ENCODE peak calls at places on chromosomes 2 and 18, in seven cellular contexts. F is H1, O is HepG2, W is K562, E is SK-N-SH, Z is HCT116, S is GM12878. G is an unnamed sample.

GRCh38 chr2:226797289-226797988 is 2.2 kb downstream of the IRS1 start:
- DNase-seq in F (no peak), O (no peak), W (no peak), E (peak), Z (no peak), S (no peak), G (no peak)

GRCh38 chr2:18848641-18849040 is 259.3 kb upstream of the NT5C1B start:
- DNase-seq in F (no peak), O (no peak), W (no peak), E (no peak), Z (no peak), S (no peak), G (no peak)

GRCh38 chr18:3104190-3105054 is 91.5 kb upstream of the LPIN2 start:
- DNase-seq in F (no peak), O (no peak), W (no peak), E (no peak), Z (no peak), S (no peak), G (no peak)

GRCh38 chr2:44549856-44550255 is 188.1 kb downstream of the CAMKMT start:
- DNase-seq in F (no peak), O (no peak), W (no peak), E (no peak), Z (no peak), S (no peak), G (no peak)

GRCh38 chr2:192571636-192572035 is 376.9 kb upstream of the TMEFF2 start:
- DNase-seq in F (no peak), O (no peak), W (no peak), E (no peak), Z (no peak), S (no peak), G (no peak)

GRCh38 chr2:105857076-105857740 is 112.5 kb downstream of the NCK2 start:
- DNase-seq in F (no peak), O (no peak), W (no peak), E (no peak), Z (no peak), S (no peak), G (no peak)

GRCh38 chr2:112534826-112535225 is 7.4 kb upstream of the POLR1B start:
- DNase-seq in F (no peak), O (no peak), W (no peak), E (no peak), Z (no peak), S (no peak), G (no peak)

GRCh38 chr2:108534577-108535379 is 508 bp downstream of the LIMS1 start:
- DNase-seq in F (no peak), O (peak), W (no peak), E (no peak), Z (no peak), S (no peak), G (peak)

GRCh38 chr2:138059967-138060635 is 95.8 kb downstream of the HNMT start:
- DNase-seq in F (no peak), O (peak), W (peak), E (peak), Z (no peak), S (no peak), G (no peak)

GRCh38 chr2:102975996-102976636 is 214.3 kb downstream of the TMEM182 start:
- DNase-seq in F (peak), O (peak), W (peak), E (peak), Z (peak), S (no peak), G (peak)

GRCh38 chr2:317501-318424 is 29.9 kb upstream of the ALKAL2 start:
- DNase-seq in F (no peak), O (no peak), W (no peak), E (no peak), Z (no peak), S (no peak), G (no peak)

GRCh38 chr18:61764381-61764780 is 128.4 kb downstream of the RNF152 start:
- DNase-seq in F (no peak), O (no peak), W (no peak), E (no peak), Z (no peak), S (peak), G (no peak)

GRCh38 chr2:73028841-73029240 is 42.7 kb downstream of the SFXN5 start:
- DNase-seq in F (no peak), O (no peak), W (no peak), E (no peak), Z (no peak), S (no peak), G (no peak)

GRCh38 chr2:188078544-188078943 is 213.1 kb upstream of the GULP1 start:
- DNase-seq in F (no peak), O (no peak), W (no peak), E (no peak), Z (no peak), S (peak), G (no peak)

GRCh38 chr2:209260281-209260680 is 163.6 kb upstream of the MAP2 start:
- DNase-seq in F (no peak), O (no peak), W (no peak), E (no peak), Z (no peak), S (no peak), G (no peak)

GRCh38 chr2:29314816-29315571 is 199.8 kb downstream of the CLIP4 start:
- DNase-seq in F (no peak), O (no peak), W (no peak), E (no peak), Z (no peak), S (peak), G (peak)

GRCh38 chr2:205695460-205695979 is 13.2 kb downstream of the NRP2 start:
- DNase-seq in F (no peak), O (no peak), W (no peak), E (no peak), Z (no peak), S (no peak), G (no peak)

GRCh38 chr18:54712758-54713157 is 115.5 kb upstream of the RAB27B start:
- DNase-seq in F (no peak), O (no peak), W (no peak), E (no peak), Z (no peak), S (no peak), G (no peak)

GRCh38 chr2:150588210-150588870 is 100.9 kb upstream of the RND3 start:
- DNase-seq in F (no peak), O (no peak), W (no peak), E (no peak), Z (no peak), S (no peak), G (no peak)

GRCh38 chr18:58525928-58526424 is 102.9 kb downstream of the ALPK2 start:
- DNase-seq in F (no peak), O (no peak), W (no peak), E (no peak), Z (no peak), S (peak), G (no peak)

GRCh38 chr2:219459460-219460311 is 25.0 kb downstream of the SPEG start:
- DNase-seq in F (no peak), O (peak), W (peak), E (peak), Z (no peak), S (no peak), G (peak)

GRCh38 chr18:49464718-49465598 is 4.5 kb upstream of the DYM start:
- DNase-seq in F (peak), O (no peak), W (no peak), E (no peak), Z (no peak), S (no peak), G (no peak)

GRCh38 chr2:200471324-200471848 is 38.5 kb downstream of the KCTD18 start:
- DNase-seq in F (no peak), O (peak), W (peak), E (peak), Z (peak), S (peak), G (peak)

GRCh38 chr18:62030091-62030985 is 137.5 kb upstream of the RNF152 start:
- DNase-seq in F (no peak), O (no peak), W (no peak), E (peak), Z (no peak), S (no peak), G (no peak)

GRCh38 chr2:62467475-62468321 is 38.3 kb downstream of the TMEM17 start:
- DNase-seq in F (no peak), O (peak), W (no peak), E (no peak), Z (no peak), S (no peak), G (no peak)

GRCh38 chr18:12271376-12272235 is 17.4 kb downstream of the CIDEA start:
- DNase-seq in F (no peak), O (peak), W (peak), E (peak), Z (peak), S (peak), G (peak)

GRCh38 chr18:62768172-62768943 is 53.0 kb downstream of the PHLPP1 start:
- DNase-seq in F (no peak), O (no peak), W (no peak), E (peak), Z (no peak), S (no peak), G (no peak)

GRCh38 chr2:71503827-71504226 is 50.5 kb downstream of the DYSF start:
- DNase-seq in F (no peak), O (no peak), W (no peak), E (no peak), Z (no peak), S (no peak), G (no peak)

GRCh38 chr2:173090973-173091660 is 15.5 kb downstream of the MAP3K20 start:
- DNase-seq in F (no peak), O (no peak), W (peak), E (no peak), Z (no peak), S (no peak), G (no peak)

GRCh38 chr2:86358982-86359381 is 21.6 kb upstream of the REEP1 start:
- DNase-seq in F (no peak), O (no peak), W (no peak), E (no peak), Z (no peak), S (peak), G (no peak)

GRCh38 chr2:96262306-96262705 is 3.5 kb downstream of the TMEM127 start:
- DNase-seq in F (no peak), O (no peak), W (no peak), E (no peak), Z (no peak), S (no peak), G (no peak)

GRCh38 chr18:72460210-72460680 is 83.9 kb downstream of the CBLN2 start:
- DNase-seq in F (no peak), O (no peak), W (no peak), E (no peak), Z (no peak), S (no peak), G (no peak)

GRCh38 chr2:28649481-28650260 is 102.0 kb upstream of the PPP1CB start:
- DNase-seq in F (no peak), O (peak), W (no peak), E (no peak), Z (peak), S (no peak), G (no peak)

GRCh38 chr18:36539674-36540073 is 242.2 kb downstream of the FHOD3 start:
- DNase-seq in F (no peak), O (no peak), W (no peak), E (no peak), Z (no peak), S (no peak), G (no peak)

GRCh38 chr18:23340661-23341060 is 112.4 kb upstream of the RIOK3 start:
- DNase-seq in F (no peak), O (no peak), W (no peak), E (no peak), Z (no peak), S (no peak), G (no peak)

GRCh38 chr2:185583058-185583816 is 155.4 kb upstream of the FSIP2 start:
- DNase-seq in F (peak), O (peak), W (no peak), E (no peak), Z (peak), S (no peak), G (no peak)

GRCh38 chr18:46767217-46767616 is 10.4 kb upstream of the ST8SIA5 start:
- DNase-seq in F (no peak), O (no peak), W (peak), E (no peak), Z (no peak), S (no peak), G (no peak)

GRCh38 chr2:141392517-141393213 is 738.2 kb downstream of the LRP1B start:
- DNase-seq in F (no peak), O (peak), W (no peak), E (no peak), Z (no peak), S (no peak), G (no peak)

GRCh38 chr2:10170256-10170655 is 47.7 kb downstream of the RRM2 start:
- DNase-seq in F (no peak), O (no peak), W (no peak), E (peak), Z (no peak), S (no peak), G (no peak)
- TF ChIP-seq JUND in F (no peak), O (no peak), W (no peak), E (peak), Z (no peak), S (no peak), G (no peak)

GRCh38 chr2:3500326-3500899 is 18.9 kb downstream of the ADI1 start:
- DNase-seq in F (no peak), O (no peak), W (no peak), E (no peak), Z (no peak), S (no peak), G (no peak)
- TF ChIP-seq JUND in F (no peak), O (no peak), W (no peak), E (no peak), Z (no peak), S (no peak), G (no peak)

GRCh38 chr2:239124152-239124899 is 276.4 kb downstream of the TWIST2 start:
- DNase-seq in F (no peak), O (no peak), W (no peak), E (no peak), Z (no peak), S (no peak), G (no peak)
- TF ChIP-seq JUND in F (no peak), O (no peak), W (no peak), E (no peak), Z (no peak), S (no peak), G (no peak)

GRCh38 chr2:233436191-233436581 is 81.9 kb downstream of the DGKD start:
- DNase-seq in F (no peak), O (no peak), W (no peak), E (no peak), Z (no peak), S (no peak), G (no peak)
- TF ChIP-seq JUND in F (no peak), O (no peak), W (no peak), E (no peak), Z (no peak), S (no peak), G (no peak)

GRCh38 chr2:215654177-215654850 is 218.4 kb upstream of the FN1 start:
- DNase-seq in F (no peak), O (no peak), W (no peak), E (no peak), Z (no peak), S (no peak), G (peak)

GRCh38 chr2:215657844-215658243 is 222.0 kb upstream of the FN1 start:
- DNase-seq in F (peak), O (no peak), W (no peak), E (no peak), Z (no peak), S (no peak), G (no peak)

GRCh38 chr2:215653344-215654015 is 217.6 kb upstream of the FN1 start:
- DNase-seq in F (no peak), O (no peak), W (no peak), E (no peak), Z (no peak), S (no peak), G (no peak)

GRCh38 chr2:215651412-215651811 is 215.5 kb upstream of the FN1 start:
- DNase-seq in F (no peak), O (no peak), W (no peak), E (no peak), Z (no peak), S (no peak), G (no peak)

GRCh38 chr2:215652432-215652831 is 216.6 kb upstream of the FN1 start:
- DNase-seq in F (no peak), O (no peak), W (no peak), E (no peak), Z (no peak), S (no peak), G (no peak)
- TF ChIP-seq JUND in F (no peak), O (no peak), W (no peak), E (no peak), Z (no peak), S (no peak), G (no peak)

GRCh38 chr2:145091967-145092366 is 572.0 kb upstream of the ZEB2 start:
- DNase-seq in F (no peak), O (no peak), W (no peak), E (no peak), Z (no peak), S (no peak), G (no peak)

GRCh38 chr2:145100301-145100700 is 580.4 kb upstream of the ZEB2 start:
- DNase-seq in F (no peak), O (no peak), W (no peak), E (no peak), Z (no peak), S (no peak), G (no peak)

GRCh38 chr2:145096582-145096981 is 576.7 kb upstream of the ZEB2 start:
- DNase-seq in F (no peak), O (no peak), W (peak), E (no peak), Z (no peak), S (no peak), G (no peak)

GRCh38 chr2:145094353-145094752 is 574.4 kb upstream of the ZEB2 start:
- DNase-seq in F (no peak), O (no peak), W (no peak), E (no peak), Z (no peak), S (no peak), G (no peak)

GRCh38 chr2:145095641-145096435 is 575.9 kb upstream of the ZEB2 start:
- DNase-seq in F (no peak), O (no peak), W (no peak), E (no peak), Z (no peak), S (no peak), G (no peak)
- TF ChIP-seq JUND in F (no peak), O (no peak), W (no peak), E (peak), Z (no peak), S (no peak), G (no peak)

GRCh38 chr2:99880148-99880983 is 262.0 kb downstream of the AFF3 start:
- DNase-seq in F (no peak), O (no peak), W (no peak), E (peak), Z (no peak), S (no peak), G (no peak)
- TF ChIP-seq JUND in F (no peak), O (no peak), W (no peak), E (peak), Z (no peak), S (no peak), G (no peak)

GRCh38 chr18:48026216-48026615 is 95.8 kb upstream of the SMAD2 start:
- DNase-seq in F (no peak), O (no peak), W (no peak), E (no peak), Z (no peak), S (no peak), G (no peak)

GRCh38 chr18:48027401-48027931 is 97.0 kb upstream of the SMAD2 start:
- DNase-seq in F (no peak), O (no peak), W (no peak), E (no peak), Z (no peak), S (no peak), G (no peak)

GRCh38 chr18:48028716-48029115 is 98.3 kb upstream of the SMAD2 start:
- DNase-seq in F (no peak), O (no peak), W (no peak), E (no peak), Z (no peak), S (no peak), G (peak)

GRCh38 chr18:48029296-48029986 is 99.0 kb upstream of the SMAD2 start:
- DNase-seq in F (no peak), O (no peak), W (no peak), E (no peak), Z (no peak), S (no peak), G (no peak)

DNA sequence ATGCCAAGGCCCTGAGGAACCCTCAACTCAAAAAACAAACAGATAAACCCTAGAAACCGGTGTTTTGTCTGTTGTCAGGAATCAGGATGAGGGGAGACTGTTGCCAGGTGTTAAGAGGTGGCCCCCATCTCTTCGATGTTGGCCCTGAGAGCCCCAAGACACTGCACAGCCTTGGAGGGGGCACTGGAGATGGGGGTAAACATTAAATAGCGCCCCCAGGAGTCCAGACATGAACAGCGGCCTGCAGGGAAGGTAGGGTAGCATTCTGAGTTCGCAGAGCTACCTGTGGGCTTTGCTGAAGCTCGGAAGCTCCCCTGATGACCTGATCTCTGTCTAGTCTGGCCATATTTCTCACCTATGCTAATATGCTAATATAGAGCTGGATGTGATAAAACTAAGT is 97.6 kb upstream of the SMAD2 start:
- DNase-seq in F (no peak), O (no peak), W (no peak), E (no peak), Z (no peak), S (no peak), G (no peak)
- TF ChIP-seq JUND in F (no peak), O (no peak), W (no peak), E (no peak), Z (no peak), S (no peak), G (no peak)

G was measured in T47D.